ENCODE peak calls at places on chromosomes 6 and 20, in four cellular contexts. Z is HCT116, N is tibial nerve, D is heart left ventricle. G is an unnamed sample.

GRCh38 chr6:152309648-152310047 is 327.5 kb downstream of the SYNE1 start:
- DNase-seq in Z (no peak), N (no peak), D (no peak), G (no peak)

GRCh38 chr6:155495011-155495768 is 39.6 kb upstream of the NOX3 start:
- DNase-seq in Z (no peak), N (peak; percentile 25), D (peak; percentile 61), G (no peak)

GRCh38 chr6:43790031-43790430 is 20.0 kb downstream of the VEGFA start:
- DNase-seq in Z (no peak), N (peak; percentile 81), D (no peak), G (no peak)

GRCh38 chr6:7108964-7109836 is 1.4 kb downstream of the RREB1 start:
- DNase-seq in Z (no peak), N (peak; percentile 73), D (peak; percentile 75), G (peak; percentile 49)

GRCh38 chr20:33412484-33412838 is 11.1 kb upstream of the CDK5RAP1 start:
- DNase-seq in Z (no peak), N (no peak), D (no peak), G (no peak)

GRCh38 chr6:113383701-113384100 is 473.4 kb upstream of the MARCKS start:
- DNase-seq in Z (no peak), N (no peak), D (no peak), G (no peak)

GRCh38 chr20:23657202-23657601 is 19.4 kb upstream of the CST3 start:
- DNase-seq in Z (no peak), N (no peak), D (no peak), G (no peak)

GRCh38 chr6:155188707-155189496 is 74.9 kb upstream of the CLDN20 start:
- DNase-seq in Z (no peak), N (peak; percentile 21), D (no peak), G (peak; percentile 9)

GRCh38 chr6:44117397-44118128 is 9.7 kb downstream of the MRPL14 start:
- DNase-seq in Z (no peak), N (no peak), D (no peak), G (no peak)

GRCh38 chr20:34485068-34485634 is 31.1 kb upstream of the DYNLRB1 start:
- DNase-seq in Z (no peak), N (no peak), D (no peak), G (no peak)

GRCh38 chr20:34110025-34111013 is 1.7 kb downstream of the EIF2S2 start:
- DNase-seq in Z (no peak), N (no peak), D (no peak), G (no peak)

GRCh38 chr6:692356-692851 is 535 bp downstream of the EXOC2 start:
- DNase-seq in Z (peak; percentile 33), N (no peak), D (peak; percentile 68), G (peak; percentile 56)

GRCh38 chr6:167493961-167494697 is 169.2 kb downstream of the TTLL2 start:
- DNase-seq in Z (no peak), N (peak; percentile 59), D (peak; percentile 62), G (no peak)

GRCh38 chr20:6769953-6770831 is 2.7 kb downstream of the BMP2 start:
- DNase-seq in Z (no peak), N (peak; percentile 11), D (peak; percentile 72), G (no peak)

GRCh38 chr6:41451515-41452163 is 94.5 kb upstream of the FOXP4 start:
- DNase-seq in Z (no peak), N (no peak), D (no peak), G (no peak)

GRCh38 chr6:12751694-12752304 is 35.2 kb downstream of the PHACTR1 start:
- DNase-seq in Z (no peak), N (peak; percentile 61), D (peak; percentile 66), G (peak; percentile 37)

GRCh38 chr6:53986721-53987526 is 124.3 kb upstream of the MLIP start:
- DNase-seq in Z (no peak), N (no peak), D (no peak), G (no peak)

DNA sequence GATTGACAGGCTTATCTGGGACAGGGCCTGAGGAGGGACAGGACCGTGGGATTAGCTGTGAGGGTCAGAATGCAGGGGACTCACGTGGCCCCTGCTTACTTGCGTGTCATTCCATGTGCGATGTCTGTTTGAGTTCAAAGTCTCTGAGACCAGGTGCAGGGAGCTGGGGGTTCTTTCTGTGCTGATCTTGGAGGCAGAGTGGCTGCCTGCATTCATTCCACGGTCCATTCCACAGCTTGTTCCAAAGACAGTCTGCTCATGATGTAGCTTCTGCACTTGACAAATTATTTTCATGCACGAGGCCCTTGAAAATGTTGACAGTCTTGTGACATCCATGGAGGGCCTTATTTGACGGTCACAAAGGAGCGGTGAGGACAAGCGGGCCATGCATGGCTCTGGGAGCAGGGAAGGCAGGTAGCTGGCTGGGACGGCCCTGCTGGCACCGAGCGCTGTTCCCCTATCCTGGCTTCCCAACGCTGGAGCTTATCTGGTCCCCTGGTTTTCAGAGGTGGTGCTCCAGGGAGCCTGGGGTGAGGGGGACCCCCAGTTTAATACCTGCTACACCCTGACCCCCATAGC is 156.3 kb upstream of the RNF24 start:
- DNase-seq in Z (no peak), N (no peak), D (no peak), G (no peak)
- TF ChIP-seq POLR2A in Z (no peak), N (no peak), D (no peak), G (no peak)

DNA sequence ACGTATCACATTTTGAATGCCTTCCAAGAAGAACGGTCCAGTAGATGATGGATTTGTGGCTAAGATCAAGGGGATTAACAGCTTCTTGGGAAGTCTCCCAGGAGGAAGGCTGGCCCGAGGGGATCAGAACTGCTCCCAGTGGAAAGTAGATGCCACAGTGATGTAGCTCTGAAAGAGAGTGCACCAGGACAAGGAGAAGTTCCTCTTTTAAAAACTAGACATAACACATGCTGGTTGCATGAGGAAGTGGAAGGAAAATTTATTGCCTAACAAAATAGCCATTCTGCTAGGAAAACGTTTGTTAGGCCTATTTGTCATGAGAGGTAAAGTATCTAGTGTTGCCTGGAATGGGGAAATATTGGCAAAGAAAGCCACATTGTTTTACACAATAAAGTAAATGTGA is 87.8 kb downstream of the CDH26 start:
- DNase-seq in Z (no peak), N (no peak), D (no peak), G (no peak)
- TF ChIP-seq POLR2A in Z (no peak), N (no peak), D (no peak), G (no peak)

GRCh38 chr20:17084909-17085308 is 141.9 kb upstream of the PCSK2 start:
- DNase-seq in Z (no peak), N (no peak), D (no peak), G (no peak)

DNA sequence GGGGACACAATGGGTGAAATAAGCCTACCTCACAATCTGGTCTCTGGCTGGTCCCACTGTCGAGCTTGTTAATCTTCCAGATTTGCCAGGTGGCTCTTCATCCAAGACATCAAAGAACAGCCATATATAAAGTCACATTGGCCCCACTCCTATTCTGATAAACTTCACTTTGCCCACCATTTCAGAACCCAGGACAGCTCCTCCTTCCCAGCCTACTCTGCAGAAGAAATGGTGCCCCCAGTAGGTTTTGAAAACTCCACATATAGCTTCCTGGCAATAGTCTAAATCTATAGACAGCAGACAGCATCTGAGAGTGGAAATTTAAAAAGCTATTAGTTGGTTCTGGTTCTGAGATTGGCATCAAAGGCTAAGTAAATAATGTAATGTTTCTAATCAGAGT is 143.1 kb upstream of the PCSK2 start:
- DNase-seq in Z (no peak), N (no peak), D (no peak), G (no peak)
- TF ChIP-seq POLR2A in Z (no peak), N (no peak), D (no peak), G (no peak)

GRCh38 chr6:32588156-32588555 is 1.5 kb downstream of the HLA-DRB1 start:
- DNase-seq in Z (no peak), N (no peak), D (no peak), G (no peak)
- TF ChIP-seq POLR2A in Z (no peak), N (no peak), D (no peak), G (no peak)

GRCh38 chr6:138377844-138378243 is at the start of gene SMIM28:
- DNase-seq in Z (no peak), N (no peak), D (no peak), G (no peak)

GRCh38 chr6:138374230-138374629 is 3.5 kb upstream of the SMIM28 start:
- DNase-seq in Z (no peak), N (no peak), D (no peak), G (no peak)

GRCh38 chr6:138372711-138373463 is 4.8 kb upstream of the SMIM28 start:
- DNase-seq in Z (no peak), N (no peak), D (no peak), G (no peak)

GRCh38 chr6:138377042-138377441 is 663 bp upstream of the SMIM28 start:
- DNase-seq in Z (no peak), N (no peak), D (no peak), G (no peak)

DNA sequence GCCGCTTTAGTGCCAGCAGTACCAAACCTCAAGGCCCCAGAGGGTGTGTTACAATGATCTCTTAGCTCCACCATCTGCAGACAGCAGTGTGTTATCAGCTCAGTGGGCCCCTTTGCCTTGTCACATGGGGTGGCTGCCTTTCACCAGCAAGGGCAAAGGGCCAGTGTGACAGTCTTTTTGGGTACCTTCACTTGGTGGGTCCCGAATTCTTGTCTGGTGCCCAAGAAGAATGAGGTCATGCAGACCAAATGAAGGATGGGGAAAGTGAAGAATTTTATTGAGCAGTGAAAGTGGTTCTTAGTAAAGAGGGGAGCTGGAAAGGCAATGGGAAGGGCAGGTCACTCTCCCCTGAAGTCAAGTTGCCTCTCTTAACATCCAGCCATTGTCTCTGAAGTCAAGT is 2.9 kb upstream of the SMIM28 start:
- DNase-seq in Z (no peak), N (no peak), D (no peak), G (no peak)
- TF ChIP-seq POLR2A in Z (no peak), N (no peak), D (no peak), G (no peak)

DNA sequence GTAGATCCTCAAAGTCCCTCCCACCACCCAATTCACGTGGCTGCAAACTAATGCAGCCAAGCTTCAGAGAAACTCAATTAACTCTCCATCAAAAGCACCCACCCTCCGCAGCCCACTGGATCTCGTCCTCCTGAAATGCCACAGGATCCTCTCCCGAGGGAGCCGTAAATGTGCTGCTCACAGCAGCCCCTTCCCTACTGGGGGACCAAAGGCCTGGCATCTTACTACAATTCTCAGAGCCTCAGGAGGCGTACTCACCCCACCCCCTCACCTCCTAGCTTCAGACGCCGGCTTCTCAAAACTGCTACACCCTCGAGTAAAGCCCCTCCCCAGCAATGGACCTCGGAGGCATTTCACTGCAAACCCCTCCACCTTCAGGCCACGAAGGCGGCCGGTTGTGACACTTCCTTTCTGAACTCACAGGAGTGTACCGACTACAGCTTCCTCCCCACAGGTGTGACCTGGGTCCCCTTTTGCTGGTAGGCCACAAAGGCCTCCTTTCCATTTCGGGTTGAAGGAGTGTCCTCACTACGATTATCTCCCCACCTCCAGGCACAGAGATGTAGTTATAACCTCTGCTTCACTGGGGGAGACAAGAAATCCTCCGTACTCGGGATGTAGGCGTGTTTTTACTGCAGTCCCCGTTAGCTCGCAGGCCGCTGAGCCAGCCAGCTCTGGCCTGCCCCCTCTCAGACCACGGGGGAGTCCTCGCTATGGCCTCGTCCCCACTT is 722 bp downstream of the CPNE1 start:
- DNase-seq in Z (peak; percentile 6), N (peak; percentile 19), D (no peak), G (peak; percentile 21)
- TF ChIP-seq POLR2A in Z (no peak), N (no peak), D (no peak), G (no peak)

GRCh38 chr20:1467355-1468116 is 887 bp upstream of the NSFL1C start:
- DNase-seq in Z (no peak), N (peak; percentile 24), D (no peak), G (no peak)

GRCh38 chr20:1468117-1468624 is 1.5 kb upstream of the NSFL1C start:
- DNase-seq in Z (no peak), N (no peak), D (no peak), G (no peak)

GRCh38 chr20:1465470-1466210 is 1.0 kb downstream of the NSFL1C start:
- DNase-seq in Z (no peak), N (no peak), D (no peak), G (no peak)

GRCh38 chr20:1467082-1467354 is 369 bp upstream of the NSFL1C start:
- DNase-seq in Z (no peak), N (no peak), D (no peak), G (no peak)

GRCh38 chr20:1466211-1467081 is at the start of gene NSFL1C:
- DNase-seq in Z (peak; percentile 85), N (peak; percentile 85), D (peak; percentile 97), G (peak; percentile 82)
- TF ChIP-seq POLR2A in Z (peak; percentile 43), N (peak; percentile 43), D (no peak), G (peak; percentile 77)